ENCODE peak calls at places on chromosomes 6 and 20, in six cellular contexts. One of them, this sample, is unnamed.
A peak's percentile ranks its signal among the peaks of the same experiment; 100 is the strongest.

GRCh38 chr20:47141941-47142781 is 214.3 kb downstream of the ZMYND8 start:
- DNase-seq in transverse colon: no peak
- DNase-seq in midbrain: no peak
- DNase-seq in AG20443: no peak
- DNase-seq in T-helper 17 cell: no peak
- DNase-seq in pulmonary artery endothelial cell: no peak
- DNase-seq in this sample: no peak

GRCh38 chr6:159823953-159824352 is 23.9 kb downstream of the PNLDC1 start:
- DNase-seq in AG20443: no peak
- DNase-seq in pulmonary artery endothelial cell: no peak
- DNase-seq in transverse colon: no peak
- DNase-seq in T-helper 17 cell: no peak
- DNase-seq in midbrain: no peak
- DNase-seq in this sample: no peak

GRCh38 chr20:23049933-23050838 is 714 bp upstream of the THBD start:
- DNase-seq in T-helper 17 cell: no peak
- DNase-seq in pulmonary artery endothelial cell: no peak
- DNase-seq in AG20443: peak; percentile 38
- DNase-seq in transverse colon: no peak
- DNase-seq in midbrain: no peak
- DNase-seq in this sample: peak; percentile 49

GRCh38 chr20:10217517-10218410 is 866 bp upstream of the SNAP25 start:
- DNase-seq in midbrain: peak; percentile 78
- DNase-seq in AG20443: peak; percentile 48
- DNase-seq in T-helper 17 cell: no peak
- DNase-seq in pulmonary artery endothelial cell: no peak
- DNase-seq in transverse colon: peak; percentile 13
- DNase-seq in this sample: no peak

GRCh38 chr6:25302677-25303128 is 23.5 kb downstream of the CARMIL1 start:
- DNase-seq in midbrain: no peak
- DNase-seq in T-helper 17 cell: no peak
- DNase-seq in transverse colon: no peak
- DNase-seq in pulmonary artery endothelial cell: no peak
- DNase-seq in AG20443: peak; percentile 81
- DNase-seq in this sample: no peak

GRCh38 chr6:15266423-15266996 is 20.6 kb downstream of the JARID2 start:
- DNase-seq in AG20443: no peak
- DNase-seq in midbrain: peak; percentile 32
- DNase-seq in pulmonary artery endothelial cell: no peak
- DNase-seq in transverse colon: no peak
- DNase-seq in T-helper 17 cell: no peak
- DNase-seq in this sample: peak; percentile 79

GRCh38 chr20:43749734-43750294 is 23.0 kb upstream of the GTSF1L start:
- DNase-seq in transverse colon: peak; percentile 85
- DNase-seq in pulmonary artery endothelial cell: no peak
- DNase-seq in T-helper 17 cell: peak; percentile 69
- DNase-seq in AG20443: peak; percentile 90
- DNase-seq in midbrain: peak; percentile 69
- DNase-seq in this sample: peak; percentile 44

GRCh38 chr6:163645560-163645959 is 231.0 kb downstream of the QKI start:
- DNase-seq in transverse colon: no peak
- DNase-seq in AG20443: no peak
- DNase-seq in midbrain: no peak
- DNase-seq in pulmonary artery endothelial cell: no peak
- DNase-seq in T-helper 17 cell: no peak
- DNase-seq in this sample: no peak

GRCh38 chr6:1605822-1606532 is 3.7 kb upstream of the FOXC1 start:
- DNase-seq in AG20443: peak; percentile 37
- DNase-seq in transverse colon: no peak
- DNase-seq in T-helper 17 cell: no peak
- DNase-seq in midbrain: no peak
- DNase-seq in pulmonary artery endothelial cell: no peak
- DNase-seq in this sample: no peak

GRCh38 chr6:162644153-162644552 is 83.4 kb downstream of the PRKN start:
- DNase-seq in transverse colon: no peak
- DNase-seq in AG20443: no peak
- DNase-seq in pulmonary artery endothelial cell: no peak
- DNase-seq in T-helper 17 cell: no peak
- DNase-seq in midbrain: no peak
- DNase-seq in this sample: no peak

GRCh38 chr20:50762435-50763201 is 31.2 kb downstream of the PARD6B start:
- DNase-seq in pulmonary artery endothelial cell: no peak
- DNase-seq in AG20443: peak; percentile 60
- DNase-seq in T-helper 17 cell: no peak
- DNase-seq in midbrain: peak; percentile 82
- DNase-seq in transverse colon: peak; percentile 62
- DNase-seq in this sample: no peak

GRCh38 chr6:5214570-5215052 is 46.1 kb downstream of the LYRM4 start:
- DNase-seq in pulmonary artery endothelial cell: no peak
- DNase-seq in midbrain: peak; percentile 70
- DNase-seq in AG20443: peak; percentile 44
- DNase-seq in transverse colon: peak; percentile 18
- DNase-seq in T-helper 17 cell: no peak
- DNase-seq in this sample: peak; percentile 56

GRCh38 chr6:34584694-34585093 is 28.6 kb upstream of the SPDEF start:
- DNase-seq in transverse colon: no peak
- DNase-seq in T-helper 17 cell: no peak
- DNase-seq in pulmonary artery endothelial cell: no peak
- DNase-seq in AG20443: no peak
- DNase-seq in midbrain: no peak
- DNase-seq in this sample: no peak

GRCh38 chr6:12421596-12421995 is 131.4 kb downstream of the EDN1 start:
- DNase-seq in AG20443: no peak
- DNase-seq in transverse colon: no peak
- DNase-seq in pulmonary artery endothelial cell: no peak
- DNase-seq in T-helper 17 cell: no peak
- DNase-seq in midbrain: no peak
- DNase-seq in this sample: no peak

GRCh38 chr6:55617272-55617671 is 38.3 kb upstream of the HMGCLL1 start:
- DNase-seq in T-helper 17 cell: no peak
- DNase-seq in transverse colon: no peak
- DNase-seq in midbrain: no peak
- DNase-seq in AG20443: peak; percentile 27
- DNase-seq in pulmonary artery endothelial cell: peak; percentile 3
- DNase-seq in this sample: peak; percentile 43

This sample was measured in dermis microvascular lymphatic vessel endothelial cell.